ENCODE peak calls at places on chromosomes 4 and X, in six cellular contexts. Q, B, V, M, A and J are unnamed samples.

GRCh38 chr4:78622253-78622979 is 70.8 kb downstream of the ANXA3 start:
- DNase-seq in Q (no peak), B (peak), V (no peak), M (no peak), A (no peak), J (no peak)

GRCh38 chr4:2353222-2354107 is 65.0 kb downstream of the ZFYVE28 start:
- DNase-seq in Q (no peak), B (no peak), V (no peak), M (no peak), A (no peak), J (peak)

GRCh38 chr4:102860928-102861327 is 7.9 kb upstream of the CISD2 start:
- DNase-seq in Q (no peak), B (no peak), V (no peak), M (no peak), A (no peak), J (no peak)

GRCh38 chr4:36174570-36174969 is 69.7 kb downstream of the ARAP2 start:
- DNase-seq in Q (no peak), B (no peak), V (no peak), M (no peak), A (no peak), J (no peak)

GRCh38 chr4:113826431-113826830 is 64.9 kb upstream of the CAMK2D start:
- DNase-seq in Q (no peak), B (no peak), V (no peak), M (no peak), A (no peak), J (no peak)

GRCh38 chr4:89482248-89482647 is 174.6 kb upstream of the GPRIN3 start:
- DNase-seq in Q (no peak), B (peak), V (peak), M (no peak), A (peak), J (no peak)

GRCh38 chr4:53055274-53055673 is 193.2 kb downstream of the RASL11B start:
- DNase-seq in Q (no peak), B (peak), V (peak), M (no peak), A (no peak), J (no peak)

GRCh38 chr4:15506464-15506863 is 36.8 kb downstream of the CC2D2A start:
- DNase-seq in Q (no peak), B (peak), V (no peak), M (no peak), A (no peak), J (no peak)

GRCh38 chr4:78058591-78059523 is 1.7 kb downstream of the FRAS1 start:
- DNase-seq in Q (no peak), B (peak), V (peak), M (peak), A (no peak), J (no peak)

GRCh38 chr4:175215208-175215607 is 297.1 kb downstream of the ADAM29 start:
- DNase-seq in Q (no peak), B (no peak), V (no peak), M (no peak), A (no peak), J (no peak)

GRCh38 chr4:125323547-125324100 is 8.9 kb downstream of the FAT4 start:
- DNase-seq in Q (no peak), B (peak), V (no peak), M (no peak), A (no peak), J (no peak)

GRCh38 chrX:108435261-108435660 is 3.0 kb downstream of the COL4A6 start:
- DNase-seq in Q (no peak), B (no peak), V (no peak), M (no peak), A (no peak), J (no peak)

GRCh38 chrX:32804034-32804433 is 407.3 kb downstream of the DMD start:
- DNase-seq in Q (no peak), B (no peak), V (no peak), M (no peak), A (no peak), J (no peak)

GRCh38 chr4:150140774-150141400 is 62.6 kb downstream of the DCLK2 start:
- DNase-seq in Q (no peak), B (peak), V (no peak), M (no peak), A (no peak), J (no peak)

GRCh38 chrX:21781525-21781924 is 23.6 kb upstream of the SMPX start:
- DNase-seq in Q (no peak), B (peak), V (no peak), M (no peak), A (no peak), J (no peak)

GRCh38 chr4:112817933-112818921 is 181.3 kb downstream of the LARP7 start:
- DNase-seq in Q (no peak), B (peak), V (peak), M (peak), A (peak), J (no peak)

GRCh38 chr4:13872145-13872544 is 244.6 kb upstream of the BOD1L1 start:
- DNase-seq in Q (no peak), B (no peak), V (no peak), M (no peak), A (no peak), J (no peak)

GRCh38 chrX:124231454-124231853 is 101.0 kb upstream of the TEX13D start:
- DNase-seq in Q (no peak), B (no peak), V (no peak), M (no peak), A (no peak), J (no peak)

GRCh38 chr4:2712261-2712842 is 43.8 kb downstream of the TNIP2 start:
- DNase-seq in Q (no peak), B (peak), V (no peak), M (no peak), A (peak), J (no peak)

GRCh38 chrX:21838937-21839333 is 482 bp upstream of the MBTPS2 start:
- DNase-seq in Q (no peak), B (no peak), V (no peak), M (no peak), A (peak), J (no peak)

GRCh38 chrX:108993909-108994308 is 257.5 kb upstream of the IRS4 start:
- DNase-seq in Q (no peak), B (no peak), V (no peak), M (no peak), A (no peak), J (no peak)

GRCh38 chr4:167966161-167966560 is 126.2 kb upstream of the ANXA10 start:
- DNase-seq in Q (no peak), B (peak), V (no peak), M (no peak), A (no peak), J (no peak)

GRCh38 chr4:98046665-98047064 is 96.6 kb downstream of the STPG2 start:
- DNase-seq in Q (no peak), B (no peak), V (peak), M (no peak), A (no peak), J (no peak)

GRCh38 chr4:138910914-138911336 is 104.7 kb upstream of the NOCT start:
- DNase-seq in Q (no peak), B (peak), V (peak), M (peak), A (no peak), J (peak)

GRCh38 chrX:19739683-19740082 is 147.7 kb downstream of the SH3KBP1 start:
- DNase-seq in Q (no peak), B (peak), V (peak), M (peak), A (peak), J (no peak)

GRCh38 chr4:69823481-69824186 is 36.3 kb downstream of the SULT1E1 start:
- DNase-seq in Q (peak), B (peak), V (peak), M (peak), A (peak), J (no peak)

GRCh38 chr4:90689739-90690138 is 562.5 kb downstream of the CCSER1 start:
- DNase-seq in Q (no peak), B (no peak), V (no peak), M (no peak), A (no peak), J (no peak)

GRCh38 chrX:5646818-5647217 is 581.8 kb downstream of the NLGN4X start:
- DNase-seq in Q (no peak), B (no peak), V (no peak), M (no peak), A (peak), J (no peak)

GRCh38 chr4:5887361-5888221 is 5.3 kb downstream of the CRMP1 start:
- DNase-seq in Q (no peak), B (no peak), V (peak), M (no peak), A (no peak), J (no peak)

GRCh38 chrX:110491846-110492620 is 133.4 kb downstream of the RTL9 start:
- DNase-seq in Q (no peak), B (no peak), V (no peak), M (no peak), A (no peak), J (no peak)

GRCh38 chrX:33908074-33908473 is 224.0 kb downstream of the FAM47A start:
- DNase-seq in Q (no peak), B (no peak), V (no peak), M (no peak), A (no peak), J (no peak)

GRCh38 chr4:16694491-16695276 is 203.8 kb downstream of the LDB2 start:
- DNase-seq in Q (no peak), B (no peak), V (no peak), M (no peak), A (no peak), J (no peak)